ENCODE peak calls at places on chromosome 19, in four cellular contexts. S is ascending aorta, O is anterior cingulate cortex, J is BJ. V is an unnamed sample.

GRCh38 chr19:51292971-51293370 is 18.5 kb upstream of the IGLON5 start:
- DNase-seq in S (no peak), O (no peak), J (no peak), V (no peak)

GRCh38 chr19:53308339-53308811 is 25.2 kb upstream of the ZNF845 start:
- DNase-seq in S (no peak), O (no peak), J (no peak), V (peak)

GRCh38 chr19:5269926-5270325 is 70.7 kb downstream of the PTPRS start:
- DNase-seq in S (no peak), O (no peak), J (no peak), V (no peak)

GRCh38 chr19:51450730-51451307 is 7.4 kb downstream of the SIGLEC8 start:
- DNase-seq in S (no peak), O (no peak), J (no peak), V (no peak)

GRCh38 chr19:36139473-36140288 is at the start of gene CAPNS1:
- DNase-seq in S (peak), O (peak), J (peak), V (peak)

GRCh38 chr19:10368101-10368803 is 12.1 kb downstream of the TYK2 start:
- DNase-seq in S (no peak), O (no peak), J (no peak), V (no peak)

GRCh38 chr19:37551123-37551993 is 43.2 kb downstream of the ZNF571 start:
- DNase-seq in S (no peak), O (no peak), J (peak), V (no peak)

GRCh38 chr19:16420781-16421386 is 50.9 kb downstream of the EPS15L1 start:
- DNase-seq in S (no peak), O (no peak), J (no peak), V (no peak)

GRCh38 chr19:1265611-1266115 is 3.5 kb upstream of the CIRBP start:
- DNase-seq in S (peak), O (no peak), J (no peak), V (no peak)

GRCh38 chr19:23776507-23777205 is 18.0 kb upstream of the ZNF681 start:
- DNase-seq in S (no peak), O (no peak), J (no peak), V (no peak)

GRCh38 chr19:7637374-7638256 is 705 bp downstream of the STXBP2 start:
- DNase-seq in S (no peak), O (no peak), J (no peak), V (no peak)

GRCh38 chr19:35045667-35046300 is 4.3 kb downstream of the HPN start:
- DNase-seq in S (no peak), O (no peak), J (no peak), V (peak)

GRCh38 chr19:5313307-5313706 is 27.3 kb downstream of the PTPRS start:
- DNase-seq in S (no peak), O (no peak), J (no peak), V (no peak)

GRCh38 chr19:2751438-2751830 is 11.6 kb upstream of the SLC39A3 start:
- DNase-seq in S (no peak), O (no peak), J (no peak), V (no peak)

GRCh38 chr19:22286151-22286810 is at the start of gene ZNF729:
- DNase-seq in S (no peak), O (no peak), J (no peak), V (no peak)

GRCh38 chr19:19527674-19528625 is 761 bp upstream of the YJEFN3 start:
- DNase-seq in S (no peak), O (no peak), J (no peak), V (no peak)

GRCh38 chr19:16541526-16542044 is 652 bp downstream of the CHERP start:
- DNase-seq in S (no peak), O (no peak), J (no peak), V (no peak)